ENCODE peak calls at places on chromosomes 12 and 14, in seven cellular contexts. V, P, G, F, Y, E and H are unnamed samples.
A peak's percentile ranks its signal among the peaks of the same experiment; 100 is the strongest.

GRCh38 chr12:50017047-50017446 is 8.2 kb downstream of the RACGAP1 start:
- DNase-seq in V (peak; percentile 76), G (no peak), E (peak; percentile 59), P (peak; percentile 68), Y (peak; percentile 50), F (peak; percentile 65), H (no peak)

GRCh38 chr12:21678959-21679358 is 21.3 kb upstream of the LDHB start:
- DNase-seq in P (no peak), F (no peak), V (no peak), G (no peak), E (no peak), Y (no peak), H (no peak)

GRCh38 chr12:88093573-88093972 is 48.3 kb downstream of the CEP290 start:
- DNase-seq in F (no peak), P (no peak), V (no peak), Y (no peak), G (no peak), E (no peak), H (no peak)

GRCh38 chr12:13234045-13234641 is 37.6 kb downstream of the EMP1 start:
- DNase-seq in F (peak; percentile 75), P (no peak), Y (no peak), G (peak; percentile 48), V (peak; percentile 19), E (peak; percentile 70), H (no peak)

GRCh38 chr12:122845865-122846621 is 10.8 kb downstream of the HIP1R start:
- DNase-seq in Y (no peak), E (no peak), P (no peak), G (no peak), V (no peak), F (no peak), H (no peak)

GRCh38 chr12:57927086-57927485 is 14.3 kb upstream of the ATP23 start:
- DNase-seq in Y (no peak), E (no peak), G (no peak), P (no peak), V (no peak), F (no peak), H (no peak)

GRCh38 chr14:34837801-34838322 is 37.3 kb downstream of the BAZ1A start:
- DNase-seq in G (no peak), Y (no peak), V (no peak), E (no peak), P (no peak), F (no peak), H (no peak)

GRCh38 chr12:15472036-15472435 is 149.7 kb downstream of the PTPRO start:
- DNase-seq in G (no peak), E (no peak), F (no peak), Y (no peak), P (no peak), V (no peak), H (no peak)

GRCh38 chr14:34372766-34373165 is 89.3 kb downstream of the SPTSSA start:
- DNase-seq in V (no peak), F (no peak), E (no peak), Y (no peak), G (no peak), P (no peak), H (no peak)

GRCh38 chr14:35766700-35767082 is 42.4 kb downstream of the RALGAPA1 start:
- DNase-seq in V (no peak), Y (no peak), E (no peak), F (no peak), P (no peak), G (no peak), H (no peak)

GRCh38 chr12:124864326-124864752 is 675 bp upstream of the SCARB1 start:
- DNase-seq in E (no peak), V (no peak), Y (no peak), G (no peak), F (no peak), P (no peak), H (no peak)

GRCh38 chr14:36485773-36486172 is 34.3 kb downstream of the NKX2-1 start:
- DNase-seq in Y (no peak), P (no peak), V (no peak), F (no peak), G (no peak), E (no peak), H (no peak)

GRCh38 chr14:97346675-97347074 is 549.5 kb downstream of the VRK1 start:
- DNase-seq in P (no peak), Y (no peak), F (no peak), G (no peak), E (no peak), V (no peak), H (no peak)

GRCh38 chr14:43012817-43013216 is 1406.1 kb downstream of the LRFN5 start:
- DNase-seq in Y (no peak), P (no peak), E (no peak), G (no peak), F (peak; percentile 51), V (no peak), H (no peak)

GRCh38 chr12:49636574-49636973 is 13.2 kb downstream of the PRPF40B start:
- DNase-seq in G (no peak), P (no peak), Y (no peak), F (no peak), V (no peak), E (no peak), H (no peak)

GRCh38 chr14:33332497-33332896 is 393.8 kb downstream of the NPAS3 start:
- DNase-seq in E (no peak), F (no peak), V (no peak), G (no peak), P (no peak), Y (no peak), H (no peak)

GRCh38 chr12:94242871-94243270 is 94.5 kb downstream of the PLXNC1 start:
- DNase-seq in V (peak; percentile 26), P (no peak), Y (no peak), F (no peak), G (no peak), E (no peak), H (no peak)

GRCh38 chr12:109531411-109531810 is 41.9 kb downstream of the MMAB start:
- DNase-seq in P (no peak), V (no peak), F (no peak), Y (no peak), G (no peak), E (no peak), H (no peak)

GRCh38 chr14:77148510-77149231 is 7.1 kb upstream of the ZDHHC22 start:
- DNase-seq in P (no peak), E (no peak), G (no peak), F (no peak), Y (no peak), V (no peak), H (no peak)

GRCh38 chr12:28507055-28507454 is 316.8 kb downstream of the CCDC91 start:
- DNase-seq in P (peak; percentile 46), V (no peak), Y (no peak), E (no peak), F (no peak), G (no peak), H (no peak)

GRCh38 chr12:104730761-104731160 is 227.3 kb downstream of the SLC41A2 start:
- DNase-seq in Y (no peak), F (no peak), E (no peak), V (no peak), G (no peak), P (no peak), H (no peak)

GRCh38 chr12:104736307-104736706 is 221.8 kb downstream of the SLC41A2 start:
- DNase-seq in G (no peak), F (peak; percentile 27), V (no peak), P (peak; percentile 63), Y (no peak), E (peak; percentile 28), H (no peak)

GRCh38 chr12:104735801-104736200 is 222.3 kb downstream of the SLC41A2 start:
- DNase-seq in E (no peak), F (no peak), V (no peak), Y (no peak), P (no peak), G (no peak), H (no peak)

GRCh38 chr12:104734541-104735075 is 223.5 kb downstream of the SLC41A2 start:
- DNase-seq in E (no peak), G (no peak), Y (no peak), V (no peak), P (no peak), F (no peak), H (no peak)

GRCh38 chr12:104733717-104734175 is 224.3 kb downstream of the SLC41A2 start:
- DNase-seq in V (no peak), E (no peak), Y (no peak), P (no peak), F (peak; percentile 31), G (no peak), H (no peak)
- TF ChIP-seq CTCF in V (no peak), E (peak; percentile 11), Y (peak; percentile 41), P (no peak), F (peak; percentile 26), G (peak; percentile 13), H (peak; percentile 33)

DNA sequence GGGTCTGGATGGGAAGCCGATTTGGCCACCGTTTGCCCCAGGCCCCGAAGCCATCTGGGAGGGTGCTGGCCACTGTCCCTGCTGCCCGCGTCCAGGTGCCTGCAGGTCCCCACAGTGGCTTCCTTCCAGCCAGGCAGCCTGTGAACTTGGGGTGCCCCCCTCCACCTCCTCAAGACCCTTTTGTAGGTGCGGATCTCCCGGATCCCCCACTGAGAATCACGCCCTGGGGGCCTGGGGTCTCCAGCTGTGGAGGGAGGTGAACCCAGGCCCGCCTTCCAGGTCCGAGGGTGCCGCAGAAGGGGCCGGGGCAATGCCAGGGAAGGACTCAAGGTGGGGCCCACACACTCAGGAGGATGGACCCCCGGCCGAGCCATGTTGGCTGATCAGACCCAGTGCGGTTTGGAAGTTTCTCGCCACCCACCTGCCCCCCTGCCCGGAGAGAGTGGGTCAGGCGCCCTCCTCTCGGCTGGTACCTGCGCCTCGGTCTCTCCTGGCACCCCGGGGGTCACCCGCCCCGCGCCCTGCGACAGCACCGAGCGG is 1.7 kb downstream of the MMP17 start:
- DNase-seq in G (no peak), P (no peak), V (no peak), F (peak; percentile 36), E (no peak), Y (no peak), H (no peak)
- H3K4me3 ChIP-seq in G (no peak overlapping the region), P (peak overlapping the region; percentile 76), V (no peak overlapping the region), F (peak overlapping the region; percentile 54), E (peak overlapping the region; percentile 26), Y (peak overlapping the region; percentile 73), H (no peak overlapping the region)

GRCh38 chr12:9742665-9743064 is 9.8 kb upstream of the CLECL1 start:
- DNase-seq in G (peak; percentile 89), E (no peak), V (no peak), P (no peak), F (no peak), Y (no peak), H (no peak)
- TF ChIP-seq CTCF in G (no peak), E (no peak), V (no peak), P (no peak), F (no peak), Y (no peak), H (no peak)

DNA sequence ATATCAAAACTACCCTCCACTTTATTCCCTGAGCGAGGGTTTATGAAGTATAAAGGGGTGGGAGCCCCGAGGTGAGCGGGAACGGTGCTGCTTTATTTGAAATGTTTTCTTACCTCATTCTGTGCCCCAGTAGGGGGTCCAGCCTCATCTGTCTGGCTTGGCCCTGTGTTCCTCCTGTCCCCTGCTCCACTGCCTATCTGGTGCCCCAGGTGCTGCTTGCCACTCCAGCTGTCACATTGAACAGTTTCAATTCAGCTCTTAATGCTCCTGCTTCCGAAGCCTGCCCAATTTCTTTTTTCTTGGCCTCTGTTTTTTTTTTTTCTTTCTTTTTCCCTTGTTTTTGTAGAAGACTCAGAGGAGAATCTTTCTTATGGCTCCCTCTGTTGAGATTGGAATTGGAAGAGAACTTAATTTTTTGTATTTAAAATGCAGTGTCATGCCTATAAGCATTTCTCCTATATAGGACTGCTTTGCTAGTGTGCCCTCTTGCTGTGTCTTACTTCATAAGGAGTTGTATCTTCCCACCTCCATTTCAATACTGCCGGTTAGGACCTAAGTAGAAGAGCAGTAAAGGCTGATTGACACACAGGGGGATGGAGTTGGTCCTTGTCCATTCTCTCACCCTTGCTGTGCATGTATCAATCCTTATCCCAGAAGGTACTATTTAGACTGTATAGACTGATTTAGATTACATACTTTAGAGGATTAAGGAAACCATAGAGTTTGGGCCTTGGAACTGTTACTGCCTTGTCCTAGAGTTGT is 2.3 kb downstream of the ATXN7L3B start:
- DNase-seq in E (no peak), G (peak; percentile 37), Y (no peak), P (no peak), F (peak; percentile 19), V (no peak), H (no peak)
- H3K4me3 ChIP-seq in E (peak overlapping the region; percentile 66), G (peak overlapping the region; percentile 95), Y (peak overlapping the region; percentile 90), P (peak overlapping the region; percentile 59), F (peak overlapping the region; percentile 88), V (no peak overlapping the region), H (peak overlapping the region; percentile 20)